ENCODE peak calls at places on chromosomes 3 and 15, in four cellular contexts. I, G, L and S are unnamed samples.

GRCh38 chr3:117916839-117917238 is 1117.8 kb downstream of the IGSF11 start:
- DNase-seq in I (no peak), G (no peak), L (no peak), S (no peak)

GRCh38 chr15:101807345-101807945 is 4.1 kb downstream of the OR4F6 start:
- DNase-seq in I (no peak), G (no peak), L (peak; percentile 89), S (no peak)

GRCh38 chr15:69919816-69920215 is 177.9 kb downstream of the TLE3 start:
- DNase-seq in I (no peak), G (no peak), L (no peak), S (no peak)

GRCh38 chr3:121504598-121504997 is 41.2 kb downstream of the POLQ start:
- DNase-seq in I (peak; percentile 31), G (no peak), L (no peak), S (no peak)

GRCh38 chr3:141279074-141279945 is 47.7 kb downstream of the PXYLP1 start:
- DNase-seq in I (peak; percentile 23), G (no peak), L (peak; percentile 50), S (peak; percentile 25)

GRCh38 chr3:122497425-122497824 is 17.3 kb downstream of the KPNA1 start:
- DNase-seq in I (no peak), G (no peak), L (peak; percentile 91), S (peak; percentile 78)

GRCh38 chr15:48896775-48897143 is 18.8 kb downstream of the EID1 start:
- DNase-seq in I (no peak), G (no peak), L (no peak), S (no peak)

GRCh38 chr15:27059610-27060202 is 88.7 kb downstream of the GABRG3 start:
- DNase-seq in I (peak; percentile 46), G (peak; percentile 62), L (peak; percentile 11), S (peak; percentile 60)

GRCh38 chr3:189673535-189673934 is 42.3 kb downstream of the TP63 start:
- DNase-seq in I (no peak), G (no peak), L (no peak), S (no peak)

GRCh38 chr3:150922611-150923010 is 17.4 kb upstream of the MINDY4B start:
- DNase-seq in I (no peak), G (peak; percentile 17), L (no peak), S (no peak)

GRCh38 chr15:41568350-41569017 is 9.5 kb downstream of the TYRO3 start:
- DNase-seq in I (peak; percentile 98), G (peak; percentile 66), L (peak; percentile 37), S (no peak)

GRCh38 chr3:11654166-11654565 is 10.5 kb upstream of the VGLL4 start:
- DNase-seq in I (no peak), G (no peak), L (no peak), S (no peak)

GRCh38 chr3:29430558-29430971 is 149.7 kb downstream of the RBMS3 start:
- DNase-seq in I (no peak), G (no peak), L (peak; percentile 75), S (no peak)

GRCh38 chr3:194659778-194660177 is 12.2 kb downstream of the LSG1 start:
- DNase-seq in I (no peak), G (no peak), L (no peak), S (no peak)

GRCh38 chr3:46112296-46112695 is 85.0 kb upstream of the XCR1 start:
- DNase-seq in I (no peak), G (no peak), L (no peak), S (no peak)

GRCh38 chr3:14740983-14741382 is 66.0 kb downstream of the C3orf20 start:
- DNase-seq in I (no peak), G (no peak), L (no peak), S (no peak)

GRCh38 chr3:134430950-134431445 is 54.8 kb downstream of the ANAPC13 start:
- DNase-seq in I (no peak), G (no peak), L (peak; percentile 78), S (no peak)

GRCh38 chr15:58962662-58963565 is 24.5 kb upstream of the RNF111 start:
- DNase-seq in I (no peak), G (no peak), L (no peak), S (no peak)

GRCh38 chr3:155034786-155035185 is 45.3 kb upstream of the MME start:
- DNase-seq in I (no peak), G (no peak), L (no peak), S (no peak)

GRCh38 chr3:41630708-41631107 is 331.2 kb downstream of the ULK4 start:
- DNase-seq in I (peak; percentile 8), G (no peak), L (no peak), S (no peak)

GRCh38 chr3:15206662-15207576 is 873 bp downstream of the CAPN7 start:
- DNase-seq in I (peak; percentile 53), G (peak; percentile 72), L (peak; percentile 43), S (no peak)

GRCh38 chr3:156024904-156025303 is 95.5 kb upstream of the KCNAB1 start:
- DNase-seq in I (no peak), G (no peak), L (peak; percentile 8), S (no peak)

DNA sequence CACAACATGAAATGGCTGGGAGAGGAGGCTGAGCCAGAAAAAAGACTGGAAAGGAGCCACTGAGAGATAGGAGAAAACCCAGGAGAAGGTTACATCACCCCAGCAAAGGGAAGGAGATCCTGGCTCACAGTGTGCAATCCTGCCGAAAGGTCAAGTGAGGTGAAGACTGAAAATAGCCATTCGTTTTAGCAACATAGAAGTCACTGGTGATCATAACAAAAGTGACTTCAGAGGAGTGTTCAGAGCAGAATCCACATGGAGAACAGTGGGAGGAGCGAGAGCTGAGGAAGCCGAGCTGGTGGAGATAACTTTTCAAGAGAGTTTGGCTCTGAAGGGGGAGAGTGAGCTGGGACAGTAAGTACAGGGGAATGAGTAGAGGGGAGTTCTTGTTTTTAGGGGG is 5.4 kb upstream of the HEG1 start:
- DNase-seq in I (no peak), G (peak; percentile 19), L (peak; percentile 84), S (no peak)
- TF ChIP-seq POLR2A in I (no peak), G (no peak), L (no peak), S (no peak)

DNA sequence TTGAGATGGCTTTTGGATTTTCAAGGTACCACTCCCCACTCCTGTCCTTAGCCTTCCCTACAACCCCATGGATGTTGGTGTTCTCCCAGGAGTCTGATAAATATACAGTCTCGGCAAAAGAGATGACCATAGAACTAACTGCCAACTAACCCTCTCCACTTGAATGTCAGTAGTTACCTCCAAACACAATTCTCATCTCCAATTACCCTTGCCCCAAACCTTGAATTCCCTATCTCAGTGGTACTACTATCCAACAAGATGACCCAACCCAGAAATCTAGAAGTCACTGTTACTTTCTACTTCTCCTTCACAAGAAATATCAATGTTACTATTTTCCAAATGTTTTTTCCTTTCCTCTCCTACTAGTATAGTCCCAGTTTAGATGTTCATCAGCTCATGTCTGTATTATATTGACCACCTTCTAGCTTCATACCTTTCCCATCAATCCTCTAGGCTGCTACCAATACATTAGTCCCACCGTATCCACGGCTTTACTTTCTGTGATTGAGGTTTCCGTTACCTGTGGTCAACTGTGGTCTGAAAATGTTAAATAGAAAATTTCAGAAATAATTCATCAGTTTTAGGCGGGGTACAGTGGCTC is 38.1 kb downstream of the PIGB start:
- DNase-seq in I (no peak), G (no peak), L (no peak), S (no peak)
- TF ChIP-seq POLR2A in I (no peak), G (no peak), L (no peak), S (no peak)

DNA sequence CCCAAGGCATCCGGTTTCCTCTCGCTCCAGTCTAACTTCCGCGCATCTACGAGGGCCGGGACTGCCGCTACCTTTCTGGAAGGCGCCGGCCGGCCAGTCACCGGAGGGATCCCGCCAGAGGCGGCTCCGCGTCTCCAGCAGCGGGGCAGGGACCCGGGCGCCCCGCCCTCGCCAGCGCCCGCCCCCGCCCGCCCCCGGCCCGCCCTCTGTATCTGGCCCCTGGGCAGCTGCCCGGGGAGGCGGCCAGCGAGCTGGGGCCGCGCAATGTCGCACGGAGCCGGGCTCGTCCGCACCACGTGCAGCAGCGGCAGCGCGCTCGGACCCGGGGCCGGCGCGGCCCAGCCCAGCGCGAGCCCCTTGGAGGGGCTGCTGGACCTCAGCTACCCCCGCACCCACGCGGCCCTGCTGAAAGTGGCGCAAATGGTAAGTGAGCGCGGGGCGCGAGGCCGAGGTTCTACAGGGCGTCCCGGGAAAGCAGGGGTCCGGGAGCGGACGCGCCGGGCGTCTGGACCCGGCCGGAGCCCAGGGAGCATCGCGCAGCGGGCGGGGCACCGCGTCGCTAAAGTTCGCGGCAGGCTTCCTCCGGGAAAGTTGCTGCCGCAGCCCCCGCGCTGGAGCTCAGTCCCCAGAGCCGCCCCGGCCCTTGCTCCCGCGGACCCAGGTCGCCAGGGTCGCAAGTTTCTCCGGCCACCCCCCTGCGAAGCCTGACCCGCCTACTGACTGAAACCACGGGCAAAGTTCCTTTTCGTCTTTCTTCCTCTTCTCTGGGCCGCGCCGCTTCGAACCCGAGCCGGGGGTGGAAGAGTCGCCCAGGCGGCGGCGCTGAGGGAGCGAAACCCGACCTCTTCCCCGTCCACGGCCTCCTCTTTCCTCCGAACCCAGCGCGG is at the start of gene CMTM7:
- DNase-seq in I (peak; percentile 39), G (peak; percentile 82), L (peak; percentile 35), S (peak; percentile 64)
- TF ChIP-seq POLR2A in I (peak; percentile 70), G (peak; percentile 60), L (peak; percentile 39), S (peak; percentile 24)

GRCh38 chr3:127456471-127457093 is 134.0 kb downstream of the TPRA1 start:
- DNase-seq in I (no peak), G (peak; percentile 16), L (peak; percentile 63), S (no peak)
- TF ChIP-seq POLR2A in I (no peak), G (no peak), L (no peak), S (no peak)